ENCODE peak calls at places on chromosomes 1 and 21, in five cellular contexts. W is RWPE1, X is AG08396, H is HFF-Myc, R is Right ventricle myocardium superior. P is an unnamed sample.

GRCh38 chr1:8814870-8815269 is 2.6 kb downstream of the RERE start:
- DNase-seq in W (no peak), X (no peak), H (no peak), R (no peak), P (no peak)

GRCh38 chr1:68495532-68495931 is 1.4 kb downstream of the DEPDC1 start:
- DNase-seq in W (no peak), X (no peak), H (no peak), R (no peak), P (no peak)

GRCh38 chr1:106995970-106996369 is 60.5 kb upstream of the PRMT6 start:
- DNase-seq in W (no peak), X (no peak), H (no peak), R (no peak), P (no peak)

GRCh38 chr1:154155282-154155681 is 409 bp upstream of the NUP210L start:
- DNase-seq in W (no peak), X (peak), H (no peak), R (peak), P (no peak)

GRCh38 chr1:226436855-226437491 is 29.1 kb upstream of the PARP1 start:
- DNase-seq in W (no peak), X (no peak), H (no peak), R (no peak), P (no peak)

GRCh38 chr1:89908993-89909436 is 85.9 kb upstream of the ZNF326 start:
- DNase-seq in W (peak), X (peak), H (no peak), R (no peak), P (no peak)

GRCh38 chr1:158972841-158973240 is 36.9 kb upstream of the IFI16 start:
- DNase-seq in W (no peak), X (no peak), H (no peak), R (no peak), P (no peak)

GRCh38 chr1:114458208-114458777 is 52.7 kb downstream of the TRIM33 start:
- DNase-seq in W (peak), X (no peak), H (no peak), R (no peak), P (no peak)

GRCh38 chr1:180953291-180953747 is 40.6 kb downstream of the KIAA1614 start:
- DNase-seq in W (peak), X (no peak), H (no peak), R (no peak), P (no peak)

GRCh38 chr1:234612352-234613127 is 2.6 kb upstream of the IRF2BP2 start:
- DNase-seq in W (peak), X (peak), H (peak), R (peak), P (peak)

GRCh38 chr1:21816602-21817302 is 4.7 kb downstream of the LDLRAD2 start:
- DNase-seq in W (peak), X (peak), H (no peak), R (no peak), P (no peak)

GRCh38 chr1:169019419-169020058 is 87.0 kb upstream of the ATP1B1 start:
- DNase-seq in W (no peak), X (no peak), H (no peak), R (no peak), P (peak)

GRCh38 chr21:18245493-18245967 is 897 bp downstream of the CHODL start:
- DNase-seq in W (no peak), X (no peak), H (no peak), R (peak), P (no peak)

GRCh38 chr1:29642519-29642918 is 406.2 kb downstream of the PTPRU start:
- DNase-seq in W (no peak), X (no peak), H (no peak), R (no peak), P (no peak)

GRCh38 chr1:38964140-38964548 is 22.5 kb upstream of the RHBDL2 start:
- DNase-seq in W (no peak), X (no peak), H (no peak), R (no peak), P (no peak)

GRCh38 chr21:38401527-38401926 is 96.8 kb downstream of the ERG start:
- DNase-seq in W (no peak), X (no peak), H (no peak), R (no peak), P (no peak)

GRCh38 chr1:94713472-94714141 is 106.5 kb upstream of the SLC44A3 start:
- DNase-seq in W (peak), X (peak), H (peak), R (peak), P (peak)

GRCh38 chr1:62208087-62208486 is 13.4 kb downstream of the L1TD1 start:
- DNase-seq in W (no peak), X (no peak), H (no peak), R (no peak), P (no peak)

GRCh38 chr1:53905509-53905908 is 11.5 kb downstream of the DIO1 start:
- DNase-seq in W (no peak), X (no peak), H (no peak), R (no peak), P (no peak)

GRCh38 chr1:66166746-66167145 is 367.2 kb upstream of the SGIP1 start:
- DNase-seq in W (no peak), X (no peak), H (no peak), R (no peak), P (no peak)

GRCh38 chr1:183131166-183131565 is 54.9 kb upstream of the LAMC2 start:
- DNase-seq in W (no peak), X (no peak), H (no peak), R (no peak), P (no peak)

GRCh38 chr1:160053548-160054365 is 16.2 kb downstream of the KCNJ10 start:
- DNase-seq in W (no peak), X (no peak), H (no peak), R (no peak), P (no peak)

GRCh38 chr1:59707216-59707615 is 107.5 kb upstream of the HOOK1 start:
- DNase-seq in W (peak), X (peak), H (peak), R (peak), P (no peak)

GRCh38 chr1:11802973-11803885 is 2.5 kb downstream of the MTHFR start:
- DNase-seq in W (peak), X (peak), H (peak), R (peak), P (peak)

GRCh38 chr1:156805766-156806511 is 10.7 kb downstream of the SH2D2A start:
- DNase-seq in W (no peak), X (peak), H (peak), R (peak), P (peak)

GRCh38 chr21:29155118-29155932 is 24.9 kb downstream of the MAP3K7CL start:
- DNase-seq in W (peak), X (peak), H (no peak), R (peak), P (no peak)

GRCh38 chr1:168794057-168794456 is 65.1 kb upstream of the DPT start:
- DNase-seq in W (no peak), X (no peak), H (no peak), R (no peak), P (no peak)

GRCh38 chr1:227948493-227949260 is 945 bp upstream of the WNT9A start:
- DNase-seq in W (peak), X (no peak), H (no peak), R (no peak), P (no peak)

GRCh38 chr1:220956861-220957605 is 77.8 kb downstream of the HLX start:
- DNase-seq in W (peak), X (peak), H (peak), R (no peak), P (no peak)

GRCh38 chr21:29718081-29718815 is 221.5 kb downstream of the GRIK1 start:
- DNase-seq in W (peak), X (peak), H (no peak), R (no peak), P (no peak)

GRCh38 chr1:167439301-167439988 is 78.9 kb downstream of the CD247 start:
- DNase-seq in W (peak), X (peak), H (no peak), R (peak), P (no peak)

GRCh38 chr1:218837051-218837450 is 336.6 kb upstream of the LYPLAL1 start:
- DNase-seq in W (no peak), X (no peak), H (peak), R (no peak), P (no peak)

GRCh38 chr1:52906135-52906603 is 15.4 kb downstream of the ECHDC2 start:
- DNase-seq in W (no peak), X (no peak), H (no peak), R (no peak), P (no peak)

GRCh38 chr1:87318806-87319205 is 9.9 kb upstream of the LMO4 start:
- DNase-seq in W (no peak), X (no peak), H (no peak), R (no peak), P (no peak)

GRCh38 chr1:43708006-43708412 is 673 bp downstream of the ST3GAL3 start:
- DNase-seq in W (peak), X (no peak), H (no peak), R (no peak), P (no peak)

GRCh38 chr1:3795453-3796214 is 664 bp downstream of the LRRC47 start:
- DNase-seq in W (no peak), X (no peak), H (no peak), R (no peak), P (no peak)